ENCODE peak calls at places on chromosomes 6 and 20, in seven cellular contexts. R, O, W, H, M, Q and P are unnamed samples.
A peak's percentile ranks its signal among the peaks of the same experiment; 100 is the strongest.

GRCh38 chr20:21238400-21238799 is 64.7 kb upstream of the XRN2 start:
- DNase-seq in W (no peak), R (no peak), M (no peak), O (no peak), H (no peak), Q (no peak), P (no peak)

GRCh38 chr20:21166801-21167200 is 40.9 kb downstream of the KIZ start:
- DNase-seq in W (no peak), R (no peak), M (no peak), H (peak; percentile 82), Q (no peak), O (no peak), P (no peak)

GRCh38 chr6:126063512-126064146 is 77.3 kb downstream of the TRMT11 start:
- DNase-seq in R (no peak), O (no peak), H (no peak), W (no peak), M (peak; percentile 69), Q (peak; percentile 88), P (no peak)

GRCh38 chr6:41159415-41160082 is 3.4 kb downstream of the TREM2 start:
- DNase-seq in M (no peak), W (no peak), Q (peak; percentile 23), H (no peak), O (no peak), R (no peak), P (no peak)

GRCh38 chr6:22583927-22584326 is 14.6 kb downstream of the HDGFL1 start:
- DNase-seq in Q (no peak), H (no peak), M (no peak), W (no peak), O (no peak), R (no peak), P (no peak)

GRCh38 chr6:157667211-157668033 is 155.6 kb upstream of the SNX9 start:
- DNase-seq in M (peak; percentile 66), O (peak; percentile 51), W (peak; percentile 73), H (peak; percentile 59), R (peak; percentile 53), Q (peak; percentile 70), P (peak; percentile 32)

GRCh38 chr6:154613137-154613676 is 102.7 kb upstream of the CNKSR3 start:
- DNase-seq in R (no peak), W (no peak), Q (peak; percentile 79), M (peak; percentile 95), O (no peak), H (no peak), P (peak; percentile 92)

GRCh38 chr6:125598422-125598821 is 151.0 kb upstream of the HEY2 start:
- DNase-seq in O (no peak), R (no peak), H (no peak), W (no peak), Q (peak; percentile 76), M (peak; percentile 29), P (peak; percentile 71)

GRCh38 chr20:29497261-29497671 is 1760.2 kb upstream of the DEFB115 start:
- DNase-seq in W (no peak), H (no peak), R (no peak), Q (no peak), O (no peak), M (no peak), P (no peak)

GRCh38 chr6:75368151-75368779 is 83.7 kb upstream of the TMEM30A start:
- DNase-seq in M (no peak), O (peak; percentile 76), Q (peak; percentile 22), H (no peak), W (peak; percentile 76), R (peak; percentile 42), P (peak; percentile 46)

GRCh38 chr6:116975600-116975999 is 98.6 kb downstream of the RFX6 start:
- DNase-seq in H (no peak), M (no peak), R (no peak), W (no peak), Q (peak; percentile 6), O (no peak), P (peak; percentile 38)

GRCh38 chr6:117536317-117536716 is 53.8 kb downstream of the DCBLD1 start:
- DNase-seq in H (no peak), Q (peak; percentile 66), R (no peak), M (peak; percentile 75), O (no peak), W (no peak), P (no peak)

GRCh38 chr6:30091577-30092381 is 16.2 kb upstream of the RNF39 start:
- DNase-seq in R (peak; percentile 85), Q (peak; percentile 59), O (peak; percentile 72), W (no peak), M (peak; percentile 51), H (no peak), P (no peak)

GRCh38 chr6:35600659-35601125 is 88.0 kb upstream of the TULP1 start:
- DNase-seq in H (no peak), O (no peak), Q (no peak), R (no peak), M (no peak), W (no peak), P (no peak)

GRCh38 chr6:2432258-2432657 is 186.9 kb upstream of the GMDS start:
- DNase-seq in Q (peak; percentile 97), H (no peak), O (no peak), W (no peak), R (peak; percentile 26), M (peak; percentile 97), P (peak; percentile 87)

GRCh38 chr6:151722342-151722741 is 85.1 kb upstream of the ESR1 start:
- DNase-seq in Q (no peak), R (no peak), W (no peak), O (no peak), H (no peak), M (no peak), P (no peak)

GRCh38 chr20:59807909-59808728 is 125.3 kb downstream of the SYCP2 start:
- DNase-seq in R (no peak), H (no peak), M (no peak), W (no peak), O (peak; percentile 12), Q (no peak), P (no peak)

GRCh38 chr20:59804347-59804746 is 129.1 kb downstream of the SYCP2 start:
- DNase-seq in R (no peak), H (no peak), M (no peak), O (no peak), W (no peak), Q (no peak), P (no peak)

GRCh38 chr20:59805266-59805665 is 128.2 kb downstream of the SYCP2 start:
- DNase-seq in Q (no peak), R (no peak), W (no peak), M (no peak), H (no peak), O (peak; percentile 8), P (no peak)

GRCh38 chr20:59805786-59806577 is 127.5 kb downstream of the SYCP2 start:
- DNase-seq in R (no peak), M (no peak), W (no peak), Q (no peak), O (peak; percentile 22), H (no peak), P (no peak)

DNA sequence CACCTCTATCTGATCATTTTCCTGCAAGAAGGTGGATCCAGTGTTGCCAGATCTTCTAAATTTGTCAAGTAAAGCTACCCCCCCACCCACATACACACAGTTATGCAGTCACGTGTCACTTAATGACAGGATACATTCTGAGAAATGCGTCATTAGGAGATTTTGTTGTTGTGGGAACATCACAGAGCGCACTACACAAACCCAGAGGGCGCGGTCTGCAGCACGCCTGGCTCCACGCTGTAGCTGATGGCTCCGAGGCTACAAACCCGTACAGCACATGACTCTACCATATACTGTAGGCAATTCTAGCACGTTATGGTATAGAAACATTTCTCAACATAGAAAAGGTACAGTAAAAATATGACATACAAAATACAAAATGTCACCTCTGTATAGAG is 126.9 kb downstream of the SYCP2 start:
- DNase-seq in W (no peak), Q (no peak), M (no peak), R (no peak), O (peak; percentile 5), H (no peak), P (no peak)
- H4K20me1 ChIP-seq in W (no peaks in the 10 kb centered on the region), Q (no peaks in the 10 kb centered on the region), M (no peaks in the 10 kb centered on the region), R (no peaks in the 10 kb centered on the region), O (no peaks in the 10 kb centered on the region), H (peaks cover 4% of the 10 kb centered on the region), P (no peaks in the 10 kb centered on the region)

DNA sequence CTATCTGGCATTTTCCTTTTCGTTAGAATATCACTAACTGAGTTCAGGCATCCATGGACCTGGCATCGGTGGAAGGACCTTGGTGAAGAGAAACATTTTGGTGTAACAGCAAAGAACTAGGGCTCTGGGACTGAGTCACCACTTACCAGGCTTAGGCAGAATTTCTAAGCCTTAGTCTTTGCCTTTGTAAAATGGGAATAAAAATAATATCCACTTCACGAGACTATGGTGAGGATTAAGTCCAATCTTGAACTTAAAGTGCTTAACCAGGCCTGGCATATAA is 42.0 kb upstream of the ENPP1 start:
- DNase-seq in W (no peak), H (no peak), Q (no peak), O (no peak), R (no peak), M (no peak), P (no peak)
- H3K9ac ChIP-seq in W (no peak overlapping the region), H (no peak overlapping the region), Q (no peak overlapping the region), O (no peak overlapping the region), R (no peak overlapping the region), M (no peak overlapping the region), P (no peak overlapping the region)

DNA sequence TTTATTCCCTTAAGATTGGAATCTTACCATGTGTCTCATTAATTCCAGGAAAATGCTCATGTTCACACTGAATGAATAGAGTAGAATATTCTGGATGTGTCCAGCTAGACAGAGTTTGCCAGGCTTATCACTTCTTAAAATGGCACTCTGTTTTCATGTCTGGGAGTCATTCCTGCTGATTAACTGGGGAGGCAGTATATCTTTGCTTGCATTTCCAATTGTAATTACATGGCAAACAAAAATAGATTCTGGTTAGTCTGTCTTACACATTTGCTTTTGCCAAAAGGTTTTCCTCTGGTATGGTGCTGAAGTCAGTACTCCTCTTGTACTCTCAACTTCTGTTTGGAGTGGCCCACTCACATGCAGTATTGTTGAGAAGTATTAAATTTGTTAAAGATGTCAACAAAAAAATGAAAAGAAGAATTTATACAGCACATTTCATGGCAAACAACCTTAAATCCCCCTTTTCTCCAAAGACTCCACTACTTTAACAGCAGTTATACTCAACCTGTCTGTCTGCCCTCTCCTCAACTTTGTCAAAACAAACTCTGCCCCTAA is 70.2 kb downstream of the TENT5A start:
- DNase-seq in O (no peak), R (no peak), M (peak; percentile 1), Q (no peak), H (no peak), W (no peak), P (no peak)
- H4K20me1 ChIP-seq in O (no peaks in the 10 kb centered on the region), R (no peaks in the 10 kb centered on the region), M (no peaks in the 10 kb centered on the region), Q (no peaks in the 10 kb centered on the region), H (no peaks in the 10 kb centered on the region), W (no peaks in the 10 kb centered on the region), P (no peaks in the 10 kb centered on the region)

DNA sequence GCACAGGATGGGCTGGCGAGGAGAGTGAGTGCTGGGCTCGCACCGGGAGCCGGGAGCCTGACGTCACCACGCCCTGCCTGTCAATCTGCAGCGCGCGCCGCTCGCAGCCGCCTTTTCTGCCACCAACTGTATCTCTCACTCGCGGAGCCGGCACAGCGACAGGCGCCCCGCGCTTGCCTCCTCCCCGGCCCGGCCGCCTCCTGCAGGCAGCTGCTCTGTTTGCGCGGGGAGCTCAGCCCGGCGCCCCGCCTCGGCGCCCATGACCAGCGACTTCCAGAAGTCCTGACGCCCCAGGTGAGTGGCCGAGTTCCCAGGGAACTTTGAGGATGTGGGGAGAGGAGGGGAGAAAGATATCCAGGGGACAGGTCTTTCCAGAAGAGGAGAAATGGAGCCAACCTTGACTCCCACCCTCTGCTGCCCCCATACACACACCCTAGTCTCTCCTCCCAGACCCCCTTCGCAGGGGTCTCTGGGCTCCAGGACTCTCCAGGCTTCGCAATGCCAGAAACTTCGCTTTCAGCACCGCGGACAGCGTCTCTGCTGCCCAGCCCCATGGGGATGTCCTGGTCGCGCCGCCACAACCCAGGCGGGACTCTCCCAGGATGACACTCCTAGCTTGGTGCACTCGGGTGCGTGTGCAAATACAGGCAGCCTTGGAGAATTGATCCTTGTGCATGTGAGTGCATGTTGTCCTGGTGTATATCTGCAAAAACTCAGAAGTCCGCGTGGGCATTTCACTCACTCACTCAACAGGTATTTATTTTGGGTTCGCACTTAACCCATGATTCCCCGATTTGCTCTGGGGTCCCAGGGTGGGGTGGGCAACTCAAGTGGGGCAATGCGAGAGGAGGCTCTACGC is at the start of gene GPR6:
- DNase-seq in Q (peak; percentile 34), W (peak; percentile 96), H (peak; percentile 71), M (peak; percentile 27), R (no peak), O (peak; percentile 87), P (peak; percentile 57)
- H3K9ac ChIP-seq in Q (no peak within 1 kb of the TSS), W (no peak within 1 kb of the TSS), H (no peak within 1 kb of the TSS), M (no peak within 1 kb of the TSS), R (no peak within 1 kb of the TSS), O (no peak within 1 kb of the TSS), P (no peak within 1 kb of the TSS)